ENCODE peak calls at places on chromosomes 3 and 15, in five cellular contexts. One of them, this sample, is unnamed.

GRCh38 chr3:107855710-107856109 is 235.1 kb downstream of the CD47 start:
- DNase-seq in IMR-90: peak; percentile 13
- DNase-seq in H9: peak; percentile 37
- DNase-seq in mesenchymal stem cell: peak; percentile 4
- DNase-seq in H1: no peak
- DNase-seq in this sample: peak; percentile 79

GRCh38 chr15:65519781-65520299 is 2.4 kb upstream of the DPP8 start:
- DNase-seq in IMR-90: no peak
- DNase-seq in H9: no peak
- DNase-seq in mesenchymal stem cell: no peak
- DNase-seq in H1: no peak
- DNase-seq in this sample: no peak

GRCh38 chr3:122929576-122930365 is 97.8 kb downstream of the SEMA5B start:
- DNase-seq in IMR-90: no peak
- DNase-seq in H9: no peak
- DNase-seq in mesenchymal stem cell: no peak
- DNase-seq in H1: no peak
- DNase-seq in this sample: no peak

GRCh38 chr3:123505820-123506219 is 56.9 kb upstream of the ADCY5 start:
- DNase-seq in IMR-90: no peak
- DNase-seq in H9: no peak
- DNase-seq in mesenchymal stem cell: no peak
- DNase-seq in H1: no peak
- DNase-seq in this sample: no peak

GRCh38 chr15:39969871-39970270 is 36.0 kb downstream of the EIF2AK4 start:
- DNase-seq in IMR-90: peak; percentile 6
- DNase-seq in H9: no peak
- DNase-seq in mesenchymal stem cell: peak; percentile 37
- DNase-seq in H1: no peak
- DNase-seq in this sample: peak; percentile 18

GRCh38 chr15:43225201-43225949 is 4.6 kb upstream of the EPB42 start:
- DNase-seq in IMR-90: peak; percentile 63
- DNase-seq in H9: peak; percentile 63
- DNase-seq in mesenchymal stem cell: peak; percentile 68
- DNase-seq in H1: no peak
- DNase-seq in this sample: peak; percentile 74

GRCh38 chr3:177446160-177446559 is 248.9 kb upstream of the TBL1XR1 start:
- DNase-seq in IMR-90: no peak
- DNase-seq in H9: no peak
- DNase-seq in mesenchymal stem cell: no peak
- DNase-seq in H1: no peak
- DNase-seq in this sample: no peak

GRCh38 chr15:100348578-100348977 is 6.8 kb upstream of the ADAMTS17 start:
- DNase-seq in IMR-90: no peak
- DNase-seq in H9: no peak
- DNase-seq in mesenchymal stem cell: no peak
- DNase-seq in H1: no peak
- DNase-seq in this sample: peak; percentile 75

GRCh38 chr3:129627350-129628168 is 21.1 kb upstream of the PLXND1 start:
- DNase-seq in IMR-90: peak; percentile 75
- DNase-seq in H9: peak; percentile 86
- DNase-seq in mesenchymal stem cell: peak; percentile 90
- DNase-seq in H1: peak; percentile 80
- DNase-seq in this sample: peak; percentile 95

GRCh38 chr3:134028486-134029255 is 1.1 kb downstream of the SLCO2A1 start:
- DNase-seq in IMR-90: no peak
- DNase-seq in H9: no peak
- DNase-seq in mesenchymal stem cell: no peak
- DNase-seq in H1: peak; percentile 64
- DNase-seq in this sample: peak; percentile 51

GRCh38 chr3:36489106-36489505 is 108.8 kb downstream of the STAC start:
- DNase-seq in IMR-90: no peak
- DNase-seq in H9: no peak
- DNase-seq in mesenchymal stem cell: no peak
- DNase-seq in H1: no peak
- DNase-seq in this sample: no peak

GRCh38 chr3:190229632-190230424 is 92.4 kb downstream of the CLDN1 start:
- DNase-seq in IMR-90: peak; percentile 63
- DNase-seq in H9: no peak
- DNase-seq in mesenchymal stem cell: peak; percentile 63
- DNase-seq in H1: no peak
- DNase-seq in this sample: no peak

GRCh38 chr15:43887901-43888300 is 61.1 kb downstream of the WDR76 start:
- DNase-seq in IMR-90: no peak
- DNase-seq in H9: no peak
- DNase-seq in mesenchymal stem cell: no peak
- DNase-seq in H1: no peak
- DNase-seq in this sample: no peak

GRCh38 chr15:28984421-28985375 is 98.9 kb downstream of the APBA2 start:
- DNase-seq in IMR-90: peak; percentile 82
- DNase-seq in H9: no peak
- DNase-seq in mesenchymal stem cell: peak; percentile 89
- DNase-seq in H1: no peak
- DNase-seq in this sample: peak; percentile 65

GRCh38 chr3:187642861-187643260 is 27.3 kb downstream of the SST start:
- DNase-seq in IMR-90: no peak
- DNase-seq in H9: no peak
- DNase-seq in mesenchymal stem cell: no peak
- DNase-seq in H1: no peak
- DNase-seq in this sample: no peak

GRCh38 chr3:29693863-29694262 is 413.0 kb downstream of the RBMS3 start:
- DNase-seq in IMR-90: peak; percentile 87
- DNase-seq in H9: peak; percentile 55
- DNase-seq in mesenchymal stem cell: peak; percentile 80
- DNase-seq in H1: no peak
- DNase-seq in this sample: peak; percentile 97

GRCh38 chr15:76185716-76186115 is 125.6 kb downstream of the ETFA start:
- DNase-seq in IMR-90: peak; percentile 75
- DNase-seq in H9: peak; percentile 77
- DNase-seq in mesenchymal stem cell: peak; percentile 77
- DNase-seq in H1: peak; percentile 65
- DNase-seq in this sample: peak; percentile 92
- H3K9ac ChIP-seq in IMR-90: no peak overlapping the region
- H3K9ac ChIP-seq in H9: no peak overlapping the region
- H3K9ac ChIP-seq in mesenchymal stem cell: no peak overlapping the region
- H3K9ac ChIP-seq in H1: no peak overlapping the region
- H3K9ac ChIP-seq in this sample: no peak overlapping the region

GRCh38 chr3:159832024-159832423 is 156.6 kb upstream of the IL12A start:
- DNase-seq in IMR-90: no peak
- DNase-seq in H9: no peak
- DNase-seq in mesenchymal stem cell: no peak
- DNase-seq in H1: no peak
- DNase-seq in this sample: no peak

GRCh38 chr3:159829056-159829995 is 159.3 kb upstream of the IL12A start:
- DNase-seq in IMR-90: peak; percentile 64
- DNase-seq in H9: no peak
- DNase-seq in mesenchymal stem cell: peak; percentile 59
- DNase-seq in H1: no peak
- DNase-seq in this sample: no peak

GRCh38 chr3:159831466-159831865 is 157.2 kb upstream of the IL12A start:
- DNase-seq in IMR-90: no peak
- DNase-seq in H9: no peak
- DNase-seq in mesenchymal stem cell: no peak
- DNase-seq in H1: no peak
- DNase-seq in this sample: no peak

GRCh38 chr3:159828542-159828943 is 160.1 kb upstream of the IL12A start:
- DNase-seq in IMR-90: peak; percentile 68
- DNase-seq in H9: no peak
- DNase-seq in mesenchymal stem cell: peak; percentile 69
- DNase-seq in H1: no peak
- DNase-seq in this sample: peak; percentile 40

DNA sequence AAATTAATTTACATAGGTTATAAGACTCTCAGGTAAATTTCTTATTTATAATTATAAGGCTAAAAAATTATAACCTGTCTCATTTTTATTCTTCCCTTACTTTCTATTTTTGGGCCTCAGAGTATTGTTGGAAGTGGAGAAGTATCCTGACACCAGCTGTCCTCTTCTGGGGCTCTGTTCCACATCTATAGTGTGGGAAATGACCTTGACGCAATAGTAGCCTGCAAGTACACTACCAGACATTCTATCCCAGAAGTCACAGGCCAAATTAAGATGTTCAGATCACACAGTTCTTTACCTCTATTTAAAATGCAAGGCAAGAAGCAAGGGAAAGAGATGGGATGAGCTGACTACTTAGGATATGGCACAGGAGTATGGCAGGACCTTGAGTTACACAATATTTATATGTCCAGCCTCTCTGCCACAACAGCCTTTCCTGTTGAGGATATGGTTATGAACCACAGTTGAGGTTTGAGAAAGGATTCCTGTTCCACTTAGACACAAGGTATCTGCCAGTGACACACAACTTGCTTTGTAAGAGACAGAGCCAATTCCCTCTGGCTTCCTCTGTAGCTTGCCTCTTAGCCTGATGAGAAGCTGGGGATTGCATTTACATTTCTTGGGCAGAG is 158.0 kb upstream of the IL12A start:
- DNase-seq in IMR-90: peak; percentile 52
- DNase-seq in H9: no peak
- DNase-seq in mesenchymal stem cell: peak; percentile 62
- DNase-seq in H1: no peak
- DNase-seq in this sample: no peak
- H3K4ac ChIP-seq in IMR-90: peak overlapping the region; percentile 45
- H3K4ac ChIP-seq in H9: no peak overlapping the region
- H3K4ac ChIP-seq in mesenchymal stem cell: peak overlapping the region; percentile 51
- H3K4ac ChIP-seq in H1: no peak overlapping the region
- H3K4ac ChIP-seq in this sample: no peak overlapping the region

DNA sequence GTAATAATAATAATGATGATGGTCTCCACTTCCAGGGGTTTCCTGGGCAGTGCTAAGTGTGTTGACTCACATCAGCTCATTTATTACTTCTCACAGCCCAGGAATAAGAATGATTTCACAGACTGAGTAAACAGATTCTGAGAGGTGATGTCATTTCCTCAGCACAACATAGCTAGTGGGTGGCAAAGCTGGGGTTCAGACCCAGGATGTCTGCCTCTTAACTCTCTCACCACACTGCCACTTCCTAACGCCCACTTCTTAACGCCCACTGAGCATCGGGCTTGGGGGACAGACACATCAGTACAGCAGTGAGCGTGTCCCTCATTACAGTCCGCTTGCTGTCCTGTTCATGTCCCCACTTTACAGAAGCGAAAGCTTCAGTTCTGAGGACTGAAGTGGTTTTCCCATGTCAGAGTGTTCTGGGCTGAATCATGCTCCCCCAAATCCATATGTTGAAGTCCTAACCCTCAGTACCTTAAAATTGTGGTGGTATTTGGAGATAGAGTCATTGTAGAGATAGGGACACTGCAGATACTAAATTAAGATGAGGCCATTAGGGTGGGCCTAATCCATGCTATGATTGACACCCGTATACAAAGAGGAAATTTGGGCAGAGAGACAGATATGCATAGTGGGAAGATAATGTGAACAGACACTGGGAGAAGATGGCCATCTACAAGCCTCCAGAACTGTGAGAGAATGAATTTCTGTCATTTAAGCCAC is 68.0 kb downstream of the ATP2B2 start:
- DNase-seq in IMR-90: peak; percentile 85
- DNase-seq in H9: no peak
- DNase-seq in mesenchymal stem cell: peak; percentile 82
- DNase-seq in H1: no peak
- DNase-seq in this sample: no peak
- H3K9ac ChIP-seq in IMR-90: no peak overlapping the region
- H3K9ac ChIP-seq in H9: no peak overlapping the region
- H3K9ac ChIP-seq in mesenchymal stem cell: no peak overlapping the region
- H3K9ac ChIP-seq in H1: no peak overlapping the region
- H3K9ac ChIP-seq in this sample: no peak overlapping the region

GRCh38 chr3:33920511-33920910 is 122.1 kb downstream of the PDCD6IP start:
- DNase-seq in IMR-90: no peak
- DNase-seq in H9: no peak
- DNase-seq in mesenchymal stem cell: no peak
- DNase-seq in H1: no peak
- DNase-seq in this sample: no peak

GRCh38 chr3:33919312-33919711 is 120.9 kb downstream of the PDCD6IP start:
- DNase-seq in IMR-90: peak; percentile 7
- DNase-seq in H9: no peak
- DNase-seq in mesenchymal stem cell: no peak
- DNase-seq in H1: no peak
- DNase-seq in this sample: peak; percentile 29

GRCh38 chr3:33921608-33922007 is 123.2 kb downstream of the PDCD6IP start:
- DNase-seq in IMR-90: peak; percentile 3
- DNase-seq in H9: no peak
- DNase-seq in mesenchymal stem cell: no peak
- DNase-seq in H1: no peak
- DNase-seq in this sample: peak; percentile 29

GRCh38 chr3:33918357-33918756 is 119.9 kb downstream of the PDCD6IP start:
- DNase-seq in IMR-90: no peak
- DNase-seq in H9: no peak
- DNase-seq in mesenchymal stem cell: no peak
- DNase-seq in H1: no peak
- DNase-seq in this sample: no peak

DNA sequence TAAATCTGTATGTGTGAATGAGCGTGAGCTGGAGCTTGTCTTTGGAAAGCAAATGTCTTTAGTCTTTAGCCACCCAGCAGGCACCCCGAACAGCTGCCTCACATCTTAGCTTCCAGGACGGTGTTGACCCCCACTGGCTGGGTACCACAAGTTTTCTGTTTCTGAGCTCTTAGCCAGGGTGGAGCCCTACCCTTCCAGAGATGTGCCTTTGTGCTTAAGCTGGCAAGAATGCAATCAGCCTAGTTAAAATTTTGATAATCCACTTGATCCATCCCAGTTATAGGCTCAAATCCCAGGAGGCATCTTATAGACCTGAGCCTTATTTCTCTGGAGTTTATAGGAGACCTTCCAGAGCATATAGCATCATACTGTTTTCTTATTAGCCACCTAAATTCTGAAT is 121.3 kb downstream of the PDCD6IP start:
- DNase-seq in IMR-90: no peak
- DNase-seq in H9: no peak
- DNase-seq in mesenchymal stem cell: no peak
- DNase-seq in H1: no peak
- DNase-seq in this sample: no peak
- H3K4ac ChIP-seq in IMR-90: no peak overlapping the region
- H3K4ac ChIP-seq in H9: no peak overlapping the region
- H3K4ac ChIP-seq in mesenchymal stem cell: no peak overlapping the region
- H3K4ac ChIP-seq in H1: no peak overlapping the region
- H3K4ac ChIP-seq in this sample: no peak overlapping the region

DNA sequence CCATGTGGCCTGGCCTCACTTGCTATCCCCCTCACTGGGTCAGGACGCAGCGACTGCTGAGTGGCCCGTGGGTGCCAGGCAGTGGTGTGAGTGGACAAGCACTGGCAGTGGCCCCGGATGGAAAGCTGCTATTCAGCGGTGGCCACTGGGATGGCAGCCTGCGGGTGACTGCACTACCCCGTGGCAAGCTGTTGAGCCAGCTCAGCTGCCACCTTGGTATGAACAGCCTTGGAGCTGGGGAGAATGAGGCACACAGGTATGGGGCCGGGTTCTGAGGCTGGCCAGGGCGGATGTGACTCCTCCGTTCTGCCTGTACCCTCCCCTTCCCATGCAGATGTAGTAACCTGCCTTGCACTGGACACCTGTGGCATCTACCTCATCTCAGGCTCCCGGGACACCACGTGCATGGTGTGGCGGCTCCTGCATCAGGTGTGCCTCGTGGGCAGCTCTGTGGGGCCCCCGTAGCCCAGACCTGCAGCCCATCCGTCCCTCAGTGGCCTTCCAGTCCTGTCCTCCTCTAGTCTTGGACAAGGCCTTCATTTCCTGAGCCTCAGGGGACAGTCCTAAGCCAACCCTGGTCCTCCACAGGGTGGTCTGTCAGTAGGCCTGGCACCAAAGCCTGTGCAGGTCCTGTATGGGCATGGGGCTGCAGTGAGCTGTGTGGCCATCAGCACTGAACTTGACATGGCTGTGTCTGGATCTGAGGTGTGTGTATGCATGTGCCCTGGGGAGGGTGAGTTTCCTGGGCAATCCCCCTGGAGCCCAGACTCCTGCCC is 28.2 kb downstream of the NBEAL2 start:
- DNase-seq in IMR-90: no peak
- DNase-seq in H9: no peak
- DNase-seq in mesenchymal stem cell: no peak
- DNase-seq in H1: no peak
- DNase-seq in this sample: no peak
- H3K9ac ChIP-seq in IMR-90: no peak overlapping the region
- H3K9ac ChIP-seq in H9: no peak overlapping the region
- H3K9ac ChIP-seq in mesenchymal stem cell: no peak overlapping the region
- H3K9ac ChIP-seq in H1: no peak overlapping the region
- H3K9ac ChIP-seq in this sample: no peak overlapping the region